ENCODE peak calls at places on chromosomes 11 and 22, in six cellular contexts. One of them, this sample, is unnamed.
A peak's percentile ranks its signal among the peaks of the same experiment; 100 is the strongest.

GRCh38 chr11:68328374-68329091 is 16.1 kb downstream of the LRP5 start:
- DNase-seq in NCI-H1092 treated with DMSO at 0.1 percent for 48 hours: peak; percentile 48
- DNase-seq in LHCN-M2: no peak
- DNase-seq in T-helper 2 cell: no peak
- DNase-seq in fibroblast of lung: no peak
- DNase-seq in CD8-positive, alpha-beta T cell: peak; percentile 28
- DNase-seq in this sample: no peak

GRCh38 chr11:113505541-113506375 is 30.6 kb upstream of the DRD2 start:
- DNase-seq in T-helper 2 cell: no peak
- DNase-seq in NCI-H1092 treated with DMSO at 0.1 percent for 48 hours: no peak
- DNase-seq in fibroblast of lung: no peak
- DNase-seq in LHCN-M2: peak; percentile 49
- DNase-seq in CD8-positive, alpha-beta T cell: no peak
- DNase-seq in this sample: no peak

GRCh38 chr11:119794756-119795155 is 65.8 kb upstream of the NECTIN1 start:
- DNase-seq in fibroblast of lung: no peak
- DNase-seq in T-helper 2 cell: no peak
- DNase-seq in LHCN-M2: no peak
- DNase-seq in NCI-H1092 treated with DMSO at 0.1 percent for 48 hours: no peak
- DNase-seq in CD8-positive, alpha-beta T cell: no peak
- DNase-seq in this sample: no peak

GRCh38 chr22:45952553-45952952 is 24.4 kb downstream of the WNT7B start:
- DNase-seq in NCI-H1092 treated with DMSO at 0.1 percent for 48 hours: no peak
- DNase-seq in LHCN-M2: no peak
- DNase-seq in CD8-positive, alpha-beta T cell: no peak
- DNase-seq in fibroblast of lung: no peak
- DNase-seq in T-helper 2 cell: no peak
- DNase-seq in this sample: no peak

GRCh38 chr22:39226353-39226752 is 18.4 kb downstream of the PDGFB start:
- DNase-seq in LHCN-M2: peak; percentile 79
- DNase-seq in CD8-positive, alpha-beta T cell: no peak
- DNase-seq in T-helper 2 cell: no peak
- DNase-seq in fibroblast of lung: no peak
- DNase-seq in NCI-H1092 treated with DMSO at 0.1 percent for 48 hours: no peak
- DNase-seq in this sample: no peak

GRCh38 chr22:46262449-46263207 is 515 bp downstream of the PKDREJ start:
- DNase-seq in LHCN-M2: no peak
- DNase-seq in CD8-positive, alpha-beta T cell: peak; percentile 33
- DNase-seq in T-helper 2 cell: no peak
- DNase-seq in NCI-H1092 treated with DMSO at 0.1 percent for 48 hours: no peak
- DNase-seq in fibroblast of lung: peak; percentile 60
- DNase-seq in this sample: no peak

GRCh38 chr11:35852056-35852455 is 91.8 kb upstream of the LDLRAD3 start:
- DNase-seq in LHCN-M2: no peak
- DNase-seq in CD8-positive, alpha-beta T cell: no peak
- DNase-seq in T-helper 2 cell: no peak
- DNase-seq in fibroblast of lung: peak; percentile 19
- DNase-seq in NCI-H1092 treated with DMSO at 0.1 percent for 48 hours: no peak
- DNase-seq in this sample: no peak

GRCh38 chr11:26753738-26754504 is 32.1 kb upstream of the SLC5A12 start:
- DNase-seq in CD8-positive, alpha-beta T cell: no peak
- DNase-seq in LHCN-M2: peak; percentile 48
- DNase-seq in fibroblast of lung: peak; percentile 86
- DNase-seq in T-helper 2 cell: no peak
- DNase-seq in NCI-H1092 treated with DMSO at 0.1 percent for 48 hours: peak; percentile 13
- DNase-seq in this sample: peak; percentile 27

GRCh38 chr11:118618991-118619375 is 11.6 kb downstream of the PHLDB1 start:
- DNase-seq in T-helper 2 cell: no peak
- DNase-seq in LHCN-M2: peak; percentile 82
- DNase-seq in CD8-positive, alpha-beta T cell: no peak
- DNase-seq in fibroblast of lung: peak; percentile 87
- DNase-seq in NCI-H1092 treated with DMSO at 0.1 percent for 48 hours: no peak
- DNase-seq in this sample: no peak

GRCh38 chr22:19933328-19934241 is 8.0 kb upstream of the COMT start:
- DNase-seq in T-helper 2 cell: no peak
- DNase-seq in LHCN-M2: no peak
- DNase-seq in CD8-positive, alpha-beta T cell: no peak
- DNase-seq in NCI-H1092 treated with DMSO at 0.1 percent for 48 hours: peak; percentile 77
- DNase-seq in fibroblast of lung: no peak
- DNase-seq in this sample: no peak

GRCh38 chr22:39570226-39570625 is 327 bp upstream of the CACNA1I start:
- DNase-seq in CD8-positive, alpha-beta T cell: no peak
- DNase-seq in NCI-H1092 treated with DMSO at 0.1 percent for 48 hours: no peak
- DNase-seq in LHCN-M2: no peak
- DNase-seq in T-helper 2 cell: no peak
- DNase-seq in fibroblast of lung: no peak
- DNase-seq in this sample: no peak

GRCh38 chr11:134800826-134801225 is 388.8 kb upstream of the B3GAT1 start:
- DNase-seq in fibroblast of lung: no peak
- DNase-seq in CD8-positive, alpha-beta T cell: no peak
- DNase-seq in T-helper 2 cell: no peak
- DNase-seq in LHCN-M2: no peak
- DNase-seq in NCI-H1092 treated with DMSO at 0.1 percent for 48 hours: no peak
- DNase-seq in this sample: no peak

GRCh38 chr11:135075740-135076139 is 663.7 kb upstream of the B3GAT1 start:
- DNase-seq in T-helper 2 cell: peak; percentile 40
- DNase-seq in NCI-H1092 treated with DMSO at 0.1 percent for 48 hours: no peak
- DNase-seq in fibroblast of lung: peak; percentile 12
- DNase-seq in LHCN-M2: peak; percentile 9
- DNase-seq in CD8-positive, alpha-beta T cell: peak; percentile 16
- DNase-seq in this sample: no peak

GRCh38 chr11:43933608-43934358 is 8.7 kb upstream of the C11orf96 start:
- DNase-seq in T-helper 2 cell: no peak
- DNase-seq in NCI-H1092 treated with DMSO at 0.1 percent for 48 hours: peak; percentile 27
- DNase-seq in fibroblast of lung: peak; percentile 71
- DNase-seq in CD8-positive, alpha-beta T cell: no peak
- DNase-seq in LHCN-M2: no peak
- DNase-seq in this sample: no peak

GRCh38 chr11:69576069-69576782 is 64.7 kb upstream of the CCND1 start:
- DNase-seq in T-helper 2 cell: no peak
- DNase-seq in NCI-H1092 treated with DMSO at 0.1 percent for 48 hours: no peak
- DNase-seq in fibroblast of lung: no peak
- DNase-seq in CD8-positive, alpha-beta T cell: no peak
- DNase-seq in LHCN-M2: no peak
- DNase-seq in this sample: no peak

GRCh38 chr11:86068138-86068861 is 584 bp downstream of the PICALM start:
- DNase-seq in fibroblast of lung: no peak
- DNase-seq in LHCN-M2: no peak
- DNase-seq in NCI-H1092 treated with DMSO at 0.1 percent for 48 hours: peak; percentile 36
- DNase-seq in T-helper 2 cell: peak; percentile 18
- DNase-seq in CD8-positive, alpha-beta T cell: peak; percentile 37
- DNase-seq in this sample: peak; percentile 23

GRCh38 chr11:66814678-66815077 is 28.6 kb upstream of the RCE1 start:
- DNase-seq in CD8-positive, alpha-beta T cell: no peak
- DNase-seq in NCI-H1092 treated with DMSO at 0.1 percent for 48 hours: no peak
- DNase-seq in LHCN-M2: no peak
- DNase-seq in fibroblast of lung: no peak
- DNase-seq in T-helper 2 cell: no peak
- DNase-seq in this sample: no peak

GRCh38 chr11:7577226-7577882 is 63.6 kb downstream of the PPFIBP2 start:
- DNase-seq in NCI-H1092 treated with DMSO at 0.1 percent for 48 hours: no peak
- DNase-seq in CD8-positive, alpha-beta T cell: no peak
- DNase-seq in fibroblast of lung: peak; percentile 43
- DNase-seq in T-helper 2 cell: no peak
- DNase-seq in LHCN-M2: peak; percentile 31
- DNase-seq in this sample: no peak

GRCh38 chr11:131392528-131393255 is 22.3 kb downstream of the NTM start:
- DNase-seq in LHCN-M2: no peak
- DNase-seq in T-helper 2 cell: no peak
- DNase-seq in fibroblast of lung: no peak
- DNase-seq in NCI-H1092 treated with DMSO at 0.1 percent for 48 hours: no peak
- DNase-seq in CD8-positive, alpha-beta T cell: no peak
- DNase-seq in this sample: no peak

GRCh38 chr11:105799728-105800462 is 190.0 kb downstream of the GRIA4 start:
- DNase-seq in LHCN-M2: no peak
- DNase-seq in NCI-H1092 treated with DMSO at 0.1 percent for 48 hours: no peak
- DNase-seq in T-helper 2 cell: no peak
- DNase-seq in CD8-positive, alpha-beta T cell: no peak
- DNase-seq in fibroblast of lung: peak; percentile 23
- DNase-seq in this sample: no peak

GRCh38 chr11:84648413-84648812 is 978.7 kb downstream of the DLG2 start:
- DNase-seq in LHCN-M2: no peak
- DNase-seq in T-helper 2 cell: no peak
- DNase-seq in fibroblast of lung: no peak
- DNase-seq in CD8-positive, alpha-beta T cell: no peak
- DNase-seq in NCI-H1092 treated with DMSO at 0.1 percent for 48 hours: peak; percentile 29
- DNase-seq in this sample: no peak

GRCh38 chr11:8650401-8650990 is 32.0 kb downstream of the TRIM66 start:
- DNase-seq in NCI-H1092 treated with DMSO at 0.1 percent for 48 hours: no peak
- DNase-seq in LHCN-M2: peak; percentile 71
- DNase-seq in T-helper 2 cell: no peak
- DNase-seq in CD8-positive, alpha-beta T cell: no peak
- DNase-seq in fibroblast of lung: peak; percentile 12
- DNase-seq in this sample: no peak

GRCh38 chr11:108221401-108221800 is 1.0 kb downstream of the NPAT start:
- DNase-seq in CD8-positive, alpha-beta T cell: no peak
- DNase-seq in NCI-H1092 treated with DMSO at 0.1 percent for 48 hours: peak; percentile 32
- DNase-seq in LHCN-M2: no peak
- DNase-seq in T-helper 2 cell: no peak
- DNase-seq in fibroblast of lung: peak; percentile 53
- DNase-seq in this sample: no peak

GRCh38 chr11:92978226-92979111 is 9.0 kb downstream of the MTNR1B start:
- DNase-seq in CD8-positive, alpha-beta T cell: no peak
- DNase-seq in LHCN-M2: peak; percentile 89
- DNase-seq in fibroblast of lung: peak; percentile 11
- DNase-seq in NCI-H1092 treated with DMSO at 0.1 percent for 48 hours: peak; percentile 100
- DNase-seq in T-helper 2 cell: no peak
- DNase-seq in this sample: peak; percentile 91

GRCh38 chr11:133945087-133945974 is 11.4 kb downstream of the IGSF9B start:
- DNase-seq in CD8-positive, alpha-beta T cell: peak; percentile 79
- DNase-seq in fibroblast of lung: no peak
- DNase-seq in LHCN-M2: no peak
- DNase-seq in NCI-H1092 treated with DMSO at 0.1 percent for 48 hours: peak; percentile 89
- DNase-seq in T-helper 2 cell: peak; percentile 41
- DNase-seq in this sample: peak; percentile 56

GRCh38 chr11:128701086-128701485 is 7.2 kb downstream of the FLI1 start:
- DNase-seq in CD8-positive, alpha-beta T cell: no peak
- DNase-seq in fibroblast of lung: no peak
- DNase-seq in LHCN-M2: no peak
- DNase-seq in NCI-H1092 treated with DMSO at 0.1 percent for 48 hours: no peak
- DNase-seq in T-helper 2 cell: no peak
- DNase-seq in this sample: no peak

GRCh38 chr11:10607462-10607861 is 39.0 kb upstream of the LYVE1 start:
- DNase-seq in fibroblast of lung: no peak
- DNase-seq in T-helper 2 cell: no peak
- DNase-seq in NCI-H1092 treated with DMSO at 0.1 percent for 48 hours: no peak
- DNase-seq in CD8-positive, alpha-beta T cell: no peak
- DNase-seq in LHCN-M2: no peak
- DNase-seq in this sample: no peak

GRCh38 chr11:60868682-60869450 is 1.5 kb downstream of the ZP1 start:
- DNase-seq in NCI-H1092 treated with DMSO at 0.1 percent for 48 hours: no peak
- DNase-seq in CD8-positive, alpha-beta T cell: no peak
- DNase-seq in fibroblast of lung: no peak
- DNase-seq in LHCN-M2: no peak
- DNase-seq in T-helper 2 cell: no peak
- DNase-seq in this sample: no peak

GRCh38 chr22:17369553-17370035 is 334 bp downstream of the CECR2 start:
- DNase-seq in CD8-positive, alpha-beta T cell: no peak
- DNase-seq in T-helper 2 cell: no peak
- DNase-seq in NCI-H1092 treated with DMSO at 0.1 percent for 48 hours: peak; percentile 59
- DNase-seq in LHCN-M2: no peak
- DNase-seq in fibroblast of lung: peak; percentile 48
- DNase-seq in this sample: no peak

GRCh38 chr11:128580612-128581011 is 6.7 kb downstream of the ETS1 start:
- DNase-seq in CD8-positive, alpha-beta T cell: no peak
- DNase-seq in LHCN-M2: no peak
- DNase-seq in fibroblast of lung: no peak
- DNase-seq in T-helper 2 cell: no peak
- DNase-seq in NCI-H1092 treated with DMSO at 0.1 percent for 48 hours: no peak
- DNase-seq in this sample: no peak

GRCh38 chr11:69791266-69791665 is 16.1 kb upstream of the FGF4 start:
- DNase-seq in T-helper 2 cell: no peak
- DNase-seq in NCI-H1092 treated with DMSO at 0.1 percent for 48 hours: no peak
- DNase-seq in CD8-positive, alpha-beta T cell: no peak
- DNase-seq in fibroblast of lung: peak; percentile 31
- DNase-seq in LHCN-M2: peak; percentile 44
- DNase-seq in this sample: no peak

GRCh38 chr11:112705148-112705547 is 256.1 kb upstream of the NCAM1 start:
- DNase-seq in fibroblast of lung: no peak
- DNase-seq in T-helper 2 cell: no peak
- DNase-seq in CD8-positive, alpha-beta T cell: no peak
- DNase-seq in NCI-H1092 treated with DMSO at 0.1 percent for 48 hours: no peak
- DNase-seq in LHCN-M2: no peak
- DNase-seq in this sample: no peak

GRCh38 chr11:120290945-120291344 is 34.2 kb upstream of the TLCD5 start:
- DNase-seq in NCI-H1092 treated with DMSO at 0.1 percent for 48 hours: no peak
- DNase-seq in T-helper 2 cell: no peak
- DNase-seq in LHCN-M2: no peak
- DNase-seq in fibroblast of lung: no peak
- DNase-seq in CD8-positive, alpha-beta T cell: no peak
- DNase-seq in this sample: no peak

This sample was measured in NCI-H2029 treated with DMSO at 0.1 percent for 48 hours.